ENCODE peak calls at places on chromosomes 7 and 10, in ten cellular contexts. S is lower lobe of right lung; R is endodermal cell; N is ovary; F is right lobe of liver; W is mucosa of descending colon; C is cardiac fibroblast; O is CD4-positive, alpha-beta memory T cell; X is mesenchymal stem cell; Y is stomach. Z is an unnamed sample.

GRCh38 chr10:105148456-105148855 is 507.4 kb downstream of the SORCS3 start:
- DNase-seq in S (no peak), R (no peak), N (no peak), F (no peak), W (no peak), C (no peak), O (no peak), X (no peak), Y (no peak), Z (no peak)

GRCh38 chr7:75732016-75732521 is 6.7 kb downstream of the HIP1 start:
- DNase-seq in S (no peak), R (no peak), N (no peak), F (no peak), W (no peak), C (no peak), O (no peak), X (peak), Y (no peak), Z (no peak)

GRCh38 chr10:359762-360161 is 224.5 kb downstream of the ZMYND11 start:
- DNase-seq in S (no peak), R (no peak), N (no peak), F (no peak), W (no peak), C (no peak), O (no peak), X (no peak), Y (no peak), Z (no peak)

GRCh38 chr10:71752391-71753090 is 20.8 kb downstream of the VSIR start:
- DNase-seq in S (no peak), R (no peak), N (no peak), F (peak), W (peak), C (no peak), O (no peak), X (no peak), Y (no peak), Z (no peak)

GRCh38 chr7:21412953-21413352 is 14.9 kb upstream of the SP4 start:
- DNase-seq in S (no peak), R (no peak), N (no peak), F (no peak), W (no peak), C (no peak), O (no peak), X (no peak), Y (no peak), Z (no peak)

GRCh38 chr7:116897661-116898060 is 35.3 kb downstream of the CAPZA2 start:
- DNase-seq in S (no peak), R (no peak), N (no peak), F (no peak), W (no peak), C (no peak), O (no peak), X (no peak), Y (no peak), Z (no peak)

GRCh38 chr10:12396093-12396492 is 46.7 kb downstream of the CAMK1D start:
- DNase-seq in S (no peak), R (no peak), N (no peak), F (no peak), W (no peak), C (no peak), O (no peak), X (no peak), Y (no peak), Z (no peak)

GRCh38 chr7:35411331-35411730 is 157.4 kb upstream of the TBX20 start:
- DNase-seq in S (no peak), R (no peak), N (no peak), F (no peak), W (no peak), C (peak), O (no peak), X (peak), Y (no peak), Z (no peak)

GRCh38 chr7:69687739-69688431 is 89.6 kb downstream of the AUTS2 start:
- DNase-seq in S (no peak), R (no peak), N (no peak), F (no peak), W (no peak), C (no peak), O (no peak), X (no peak), Y (no peak), Z (no peak)

GRCh38 chr7:104848386-104848990 is 165.5 kb upstream of the KMT2E start:
- DNase-seq in S (no peak), R (peak), N (peak), F (peak), W (no peak), C (peak), O (peak), X (peak), Y (peak), Z (peak)

GRCh38 chr7:3461923-3462322 is 160.9 kb downstream of the SDK1 start:
- DNase-seq in S (no peak), R (no peak), N (no peak), F (no peak), W (no peak), C (no peak), O (peak), X (no peak), Y (no peak), Z (no peak)

GRCh38 chr10:124731551-124731950 is 12.6 kb downstream of the FAM53B start:
- DNase-seq in S (no peak), R (no peak), N (peak), F (peak), W (peak), C (no peak), O (no peak), X (no peak), Y (no peak), Z (no peak)

GRCh38 chr7:106604303-106604918 is 56.5 kb downstream of the CCDC71L start:
- DNase-seq in S (no peak), R (no peak), N (no peak), F (no peak), W (no peak), C (no peak), O (peak), X (no peak), Y (no peak), Z (no peak)

GRCh38 chr7:157565981-157566630 is 229.3 kb downstream of the DNAJB6 start:
- DNase-seq in S (no peak), R (no peak), N (no peak), F (no peak), W (no peak), C (no peak), O (no peak), X (no peak), Y (no peak), Z (no peak)

GRCh38 chr7:40595832-40596231 is 461.0 kb downstream of the SUGCT start:
- DNase-seq in S (no peak), R (no peak), N (no peak), F (no peak), W (no peak), C (no peak), O (no peak), X (no peak), Y (no peak), Z (no peak)

GRCh38 chr10:102661614-102662133 is 17.4 kb downstream of the TRIM8 start:
- DNase-seq in S (no peak), R (no peak), N (peak), F (no peak), W (no peak), C (no peak), O (no peak), X (no peak), Y (no peak), Z (no peak)

GRCh38 chr7:79064187-79064823 is 389.2 kb downstream of the MAGI2 start:
- DNase-seq in S (no peak), R (no peak), N (no peak), F (no peak), W (no peak), C (no peak), O (no peak), X (no peak), Y (no peak), Z (no peak)

GRCh38 chr10:114782666-114783065 is 38.9 kb upstream of the FHIP2A start:
- DNase-seq in S (no peak), R (no peak), N (no peak), F (no peak), W (no peak), C (no peak), O (no peak), X (no peak), Y (no peak), Z (no peak)

GRCh38 chr10:26269754-26270153 is 53.2 kb downstream of the GAD2 start:
- DNase-seq in S (no peak), R (peak), N (no peak), F (no peak), W (no peak), C (peak), O (no peak), X (no peak), Y (no peak), Z (no peak)

GRCh38 chr10:120593693-120594092 is 136.7 kb downstream of the PLPP4 start:
- DNase-seq in S (no peak), R (peak), N (no peak), F (no peak), W (no peak), C (no peak), O (no peak), X (no peak), Y (no peak), Z (no peak)

GRCh38 chr10:120221873-120222485 is 235.0 kb upstream of the PLPP4 start:
- DNase-seq in S (no peak), R (peak), N (no peak), F (no peak), W (no peak), C (peak), O (no peak), X (peak), Y (peak), Z (peak)

GRCh38 chr10:683448-684071 is 5.9 kb downstream of the DIP2C start:
- DNase-seq in S (no peak), R (no peak), N (no peak), F (no peak), W (peak), C (peak), O (no peak), X (peak), Y (no peak), Z (no peak)

GRCh38 chr10:69567920-69568319 is 5.3 kb downstream of the NEUROG3 start:
- DNase-seq in S (no peak), R (peak), N (peak), F (no peak), W (no peak), C (peak), O (no peak), X (peak), Y (no peak), Z (peak)

GRCh38 chr10:69569144-69569934 is 3.9 kb downstream of the NEUROG3 start:
- DNase-seq in S (no peak), R (peak), N (no peak), F (no peak), W (no peak), C (no peak), O (no peak), X (no peak), Y (no peak), Z (no peak)

GRCh38 chr10:69570050-69570816 is 3.0 kb downstream of the NEUROG3 start:
- DNase-seq in S (no peak), R (peak), N (no peak), F (no peak), W (no peak), C (no peak), O (no peak), X (no peak), Y (no peak), Z (no peak)

GRCh38 chr10:69571618-69572158 is 1.5 kb downstream of the NEUROG3 start:
- DNase-seq in S (no peak), R (peak), N (no peak), F (no peak), W (no peak), C (no peak), O (no peak), X (no peak), Y (no peak), Z (no peak)

DNA sequence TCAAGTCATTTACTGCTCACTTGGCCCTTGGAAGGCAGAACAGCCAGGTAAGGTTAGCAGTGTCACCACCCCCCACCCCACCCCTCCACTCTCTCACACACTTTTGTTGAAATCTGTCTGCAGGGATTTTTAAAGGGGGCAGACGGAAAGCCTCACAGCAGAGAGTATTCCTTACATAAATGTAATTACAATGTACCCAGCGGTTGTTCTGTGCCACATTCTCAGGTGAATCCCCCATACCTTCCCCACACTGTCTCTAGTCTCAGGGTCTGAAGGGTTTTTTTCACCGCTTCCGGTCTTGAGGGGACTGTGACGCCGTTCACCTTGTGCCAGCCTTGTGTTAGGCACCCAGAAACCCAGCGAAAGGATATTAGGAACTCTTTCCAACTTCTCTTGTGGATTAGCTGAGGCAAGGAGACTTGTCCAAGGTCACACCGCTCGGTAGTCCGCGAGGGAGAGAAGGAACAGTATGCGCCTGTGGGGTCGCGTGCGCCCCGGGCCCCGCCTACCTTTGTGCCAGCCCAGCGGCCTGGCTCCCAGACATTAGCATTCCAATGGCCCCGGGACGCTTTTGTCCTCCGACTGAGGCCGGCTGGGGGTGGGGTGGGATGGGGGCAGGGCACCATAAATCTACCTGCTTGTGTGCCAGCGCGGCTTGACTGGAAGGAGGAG is 4.6 kb downstream of the NEUROG3 start:
- DNase-seq in S (no peak), R (peak), N (no peak), F (no peak), W (no peak), C (no peak), O (no peak), X (no peak), Y (no peak), Z (no peak)
- H3K4me3 ChIP-seq in S (no peak), R (no peak), N (no peak), F (no peak), W (no peak), C (no peak), O (no peak), X (no peak), Y (no peak), Z (no peak)

DNA sequence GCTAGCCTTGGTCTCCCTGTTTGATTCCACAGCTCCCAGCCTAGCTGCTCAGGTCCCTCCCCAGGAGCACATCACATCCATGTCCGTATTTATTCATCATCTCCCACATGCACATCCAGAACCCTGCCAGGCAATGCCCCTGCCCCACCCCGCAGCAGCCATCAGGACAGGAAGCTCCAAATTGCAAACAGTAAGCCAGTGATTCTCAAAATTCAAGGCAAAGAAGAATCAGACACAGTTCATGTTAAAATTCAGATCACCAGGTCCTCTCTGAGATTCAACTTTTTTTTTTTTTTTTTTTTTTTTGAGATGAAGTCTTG is 17.7 kb downstream of the LRRC20 start:
- DNase-seq in S (no peak), R (no peak), N (no peak), F (no peak), W (no peak), C (no peak), O (no peak), X (no peak), Y (no peak), Z (no peak)
- H3K4me3 ChIP-seq in S (peak), R (no peak), N (no peak), F (no peak), W (no peak), C (no peak), O (no peak), X (no peak), Y (no peak), Z (no peak)

GRCh38 chr10:43648083-43648391 is 644 bp downstream of the ZNF32 start:
- DNase-seq in S (no peak), R (no peak), N (no peak), F (no peak), W (no peak), C (no peak), O (no peak), X (peak), Y (no peak), Z (no peak)

GRCh38 chr10:43644252-43644651 is 4.4 kb downstream of the ZNF32 start:
- DNase-seq in S (no peak), R (no peak), N (no peak), F (no peak), W (no peak), C (peak), O (no peak), X (no peak), Y (no peak), Z (no peak)

GRCh38 chr10:43647576-43647975 is 1.1 kb downstream of the ZNF32 start:
- DNase-seq in S (no peak), R (no peak), N (no peak), F (no peak), W (no peak), C (no peak), O (no peak), X (no peak), Y (no peak), Z (no peak)

GRCh38 chr10:43648392-43649148 is at the start of gene ZNF32:
- DNase-seq in S (peak), R (peak), N (peak), F (peak), W (peak), C (peak), O (peak), X (peak), Y (peak), Z (peak)

DNA sequence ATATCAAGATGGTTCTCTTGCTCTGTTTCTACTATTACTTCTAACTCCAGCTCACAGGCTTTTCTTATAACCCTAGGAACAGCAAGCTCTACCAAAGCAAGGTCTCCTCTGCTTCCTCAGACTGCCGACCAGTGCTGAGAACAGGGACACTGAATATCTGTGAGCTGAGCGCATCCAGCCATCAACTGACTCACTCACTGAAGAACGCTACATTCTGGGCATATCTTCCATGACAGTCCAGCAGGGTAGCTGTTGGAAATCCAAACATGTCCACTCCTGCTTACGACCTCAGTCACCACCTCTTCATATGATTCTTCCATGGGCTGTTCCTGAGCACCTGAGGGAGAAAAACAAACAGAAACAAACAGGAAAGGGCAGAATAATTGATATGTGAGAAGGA is 2.8 kb downstream of the ZNF32 start:
- DNase-seq in S (no peak), R (no peak), N (no peak), F (no peak), W (no peak), C (no peak), O (no peak), X (no peak), Y (no peak), Z (no peak)
- H3K4me3 ChIP-seq in S (no peak), R (peak), N (no peak), F (no peak), W (no peak), C (no peak), O (no peak), X (peak), Y (no peak), Z (no peak)

DNA sequence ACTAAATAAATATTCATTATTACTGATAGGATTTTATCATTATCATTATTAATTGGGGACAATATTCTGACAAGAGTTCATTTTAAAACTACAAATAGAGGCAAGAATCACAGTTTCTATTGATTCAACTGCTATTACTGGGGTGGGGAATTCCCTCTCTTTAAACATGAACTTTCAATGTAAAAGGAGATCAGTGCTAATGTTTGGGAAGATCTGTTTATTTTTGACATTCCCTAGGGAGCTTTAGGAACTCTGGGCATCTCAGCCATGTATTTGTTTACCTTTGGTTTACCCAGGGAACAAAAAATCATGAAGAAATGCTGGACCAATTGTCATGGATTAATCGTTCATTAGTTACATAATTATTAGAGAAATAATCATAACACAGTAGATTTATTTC is 443.2 kb upstream of the AKR1E2 start:
- DNase-seq in S (no peak), R (no peak), N (no peak), F (no peak), W (no peak), C (no peak), O (no peak), X (peak), Y (no peak), Z (no peak)
- H3K4me3 ChIP-seq in S (no peak), R (no peak), N (no peak), F (no peak), W (no peak), C (no peak), O (no peak), X (no peak), Y (no peak), Z (no peak)

GRCh38 chr7:150513758-150514157 is 914 bp upstream of the GIMAP7 start:
- DNase-seq in S (no peak), R (no peak), N (no peak), F (no peak), W (no peak), C (no peak), O (no peak), X (no peak), Y (no peak), Z (no peak)
- H3K4me3 ChIP-seq in S (peak), R (no peak), N (no peak), F (no peak), W (no peak), C (no peak), O (peak), X (no peak), Y (no peak), Z (no peak)